ENCODE peak calls at places on chromosome 11, in eight cellular contexts. One of them, this sample, is unnamed.
A peak's percentile ranks its signal among the peaks of the same experiment; 100 is the strongest.

GRCh38 chr11:62553839-62554361 is 7.3 kb upstream of the AHNAK start:
- DNase-seq in cardiac muscle cell: no peak
- DNase-seq in right cardiac atrium: peak; percentile 20
- DNase-seq in NCI-H1105: no peak
- DNase-seq in NCI-H226: no peak
- DNase-seq in stomach: no peak
- DNase-seq in stimulated activated CD8-positive, alpha-beta memory T cell treated with anti-CD3 and anti-CD28 coated beads, Interleukin-15, amount 100 ng/mL, for 4 hours: no peak
- DNase-seq in iPS-NIHi11: no peak
- DNase-seq in this sample: peak; percentile 82

GRCh38 chr11:10605941-10606381 is 37.5 kb upstream of the LYVE1 start:
- DNase-seq in cardiac muscle cell: peak; percentile 55
- DNase-seq in right cardiac atrium: peak; percentile 84
- DNase-seq in NCI-H1105: no peak
- DNase-seq in NCI-H226: no peak
- DNase-seq in stomach: peak; percentile 46
- DNase-seq in stimulated activated CD8-positive, alpha-beta memory T cell treated with anti-CD3 and anti-CD28 coated beads, Interleukin-15, amount 100 ng/mL, for 4 hours: no peak
- DNase-seq in iPS-NIHi11: peak; percentile 71
- DNase-seq in this sample: peak; percentile 88

GRCh38 chr11:124172076-124172475 is 11.1 kb upstream of the OR10D3 start:
- DNase-seq in cardiac muscle cell: no peak
- DNase-seq in right cardiac atrium: no peak
- DNase-seq in NCI-H1105: no peak
- DNase-seq in NCI-H226: no peak
- DNase-seq in stomach: no peak
- DNase-seq in stimulated activated CD8-positive, alpha-beta memory T cell treated with anti-CD3 and anti-CD28 coated beads, Interleukin-15, amount 100 ng/mL, for 4 hours: no peak
- DNase-seq in iPS-NIHi11: no peak
- DNase-seq in this sample: no peak

GRCh38 chr11:69449320-69450063 is 32.0 kb upstream of the LINC01488 start:
- DNase-seq in cardiac muscle cell: peak; percentile 39
- DNase-seq in right cardiac atrium: peak; percentile 92
- DNase-seq in NCI-H1105: no peak
- DNase-seq in NCI-H226: peak; percentile 53
- DNase-seq in stomach: peak; percentile 69
- DNase-seq in stimulated activated CD8-positive, alpha-beta memory T cell treated with anti-CD3 and anti-CD28 coated beads, Interleukin-15, amount 100 ng/mL, for 4 hours: no peak
- DNase-seq in iPS-NIHi11: no peak
- DNase-seq in this sample: peak; percentile 46

GRCh38 chr11:65254724-65255123 is 7.0 kb upstream of the POLA2 start:
- DNase-seq in cardiac muscle cell: no peak
- DNase-seq in right cardiac atrium: no peak
- DNase-seq in NCI-H1105: no peak
- DNase-seq in NCI-H226: no peak
- DNase-seq in stomach: no peak
- DNase-seq in stimulated activated CD8-positive, alpha-beta memory T cell treated with anti-CD3 and anti-CD28 coated beads, Interleukin-15, amount 100 ng/mL, for 4 hours: no peak
- DNase-seq in iPS-NIHi11: no peak
- DNase-seq in this sample: peak; percentile 37

GRCh38 chr11:59938718-59939117 is 486 bp downstream of the OOSP1 start:
- DNase-seq in cardiac muscle cell: no peak
- DNase-seq in right cardiac atrium: no peak
- DNase-seq in NCI-H1105: no peak
- DNase-seq in NCI-H226: no peak
- DNase-seq in stomach: no peak
- DNase-seq in stimulated activated CD8-positive, alpha-beta memory T cell treated with anti-CD3 and anti-CD28 coated beads, Interleukin-15, amount 100 ng/mL, for 4 hours: no peak
- DNase-seq in iPS-NIHi11: no peak
- DNase-seq in this sample: no peak

GRCh38 chr11:2524446-2525165 is 79.8 kb downstream of the KCNQ1 start:
- DNase-seq in cardiac muscle cell: no peak
- DNase-seq in right cardiac atrium: peak; percentile 40
- DNase-seq in NCI-H1105: no peak
- DNase-seq in NCI-H226: no peak
- DNase-seq in stomach: peak; percentile 26
- DNase-seq in stimulated activated CD8-positive, alpha-beta memory T cell treated with anti-CD3 and anti-CD28 coated beads, Interleukin-15, amount 100 ng/mL, for 4 hours: no peak
- DNase-seq in iPS-NIHi11: peak; percentile 14
- DNase-seq in this sample: no peak

GRCh38 chr11:74462009-74462408 is 5.3 kb downstream of the KCNE3 start:
- DNase-seq in cardiac muscle cell: no peak
- DNase-seq in right cardiac atrium: peak; percentile 92
- DNase-seq in NCI-H1105: no peak
- DNase-seq in NCI-H226: no peak
- DNase-seq in stomach: peak; percentile 69
- DNase-seq in stimulated activated CD8-positive, alpha-beta memory T cell treated with anti-CD3 and anti-CD28 coated beads, Interleukin-15, amount 100 ng/mL, for 4 hours: no peak
- DNase-seq in iPS-NIHi11: peak; percentile 68
- DNase-seq in this sample: peak; percentile 62

GRCh38 chr11:62805991-62806441 is 776 bp upstream of the NXF1 start:
- DNase-seq in cardiac muscle cell: no peak
- DNase-seq in right cardiac atrium: no peak
- DNase-seq in NCI-H1105: peak; percentile 33
- DNase-seq in NCI-H226: no peak
- DNase-seq in stomach: no peak
- DNase-seq in stimulated activated CD8-positive, alpha-beta memory T cell treated with anti-CD3 and anti-CD28 coated beads, Interleukin-15, amount 100 ng/mL, for 4 hours: no peak
- DNase-seq in iPS-NIHi11: no peak
- DNase-seq in this sample: peak; percentile 34

GRCh38 chr11:31805629-31806185 is 5.4 kb downstream of the PAX6 start:
- DNase-seq in cardiac muscle cell: no peak
- DNase-seq in right cardiac atrium: no peak
- DNase-seq in NCI-H1105: no peak
- DNase-seq in NCI-H226: no peak
- DNase-seq in stomach: no peak
- DNase-seq in stimulated activated CD8-positive, alpha-beta memory T cell treated with anti-CD3 and anti-CD28 coated beads, Interleukin-15, amount 100 ng/mL, for 4 hours: no peak
- DNase-seq in iPS-NIHi11: no peak
- DNase-seq in this sample: no peak

GRCh38 chr11:704799-705645 is 1.0 kb upstream of the EPS8L2 start:
- DNase-seq in cardiac muscle cell: no peak
- DNase-seq in right cardiac atrium: peak; percentile 56
- DNase-seq in NCI-H1105: no peak
- DNase-seq in NCI-H226: peak; percentile 37
- DNase-seq in stomach: peak; percentile 91
- DNase-seq in stimulated activated CD8-positive, alpha-beta memory T cell treated with anti-CD3 and anti-CD28 coated beads, Interleukin-15, amount 100 ng/mL, for 4 hours: no peak
- DNase-seq in iPS-NIHi11: no peak
- DNase-seq in this sample: no peak

GRCh38 chr11:66720223-66720898 is 8.7 kb downstream of the SPTBN2 start:
- DNase-seq in cardiac muscle cell: peak; percentile 42
- DNase-seq in right cardiac atrium: no peak
- DNase-seq in NCI-H1105: peak; percentile 94
- DNase-seq in NCI-H226: no peak
- DNase-seq in stomach: peak; percentile 52
- DNase-seq in stimulated activated CD8-positive, alpha-beta memory T cell treated with anti-CD3 and anti-CD28 coated beads, Interleukin-15, amount 100 ng/mL, for 4 hours: no peak
- DNase-seq in iPS-NIHi11: peak; percentile 95
- DNase-seq in this sample: peak; percentile 75

GRCh38 chr11:125494987-125495725 is 909 bp downstream of the FEZ1 start:
- DNase-seq in cardiac muscle cell: peak; percentile 59
- DNase-seq in right cardiac atrium: peak; percentile 78
- DNase-seq in NCI-H1105: peak; percentile 3
- DNase-seq in NCI-H226: no peak
- DNase-seq in stomach: no peak
- DNase-seq in stimulated activated CD8-positive, alpha-beta memory T cell treated with anti-CD3 and anti-CD28 coated beads, Interleukin-15, amount 100 ng/mL, for 4 hours: no peak
- DNase-seq in iPS-NIHi11: peak; percentile 64
- DNase-seq in this sample: peak; percentile 23

GRCh38 chr11:111443640-111444039 is 64.6 kb upstream of the POU2AF1 start:
- DNase-seq in cardiac muscle cell: no peak
- DNase-seq in right cardiac atrium: no peak
- DNase-seq in NCI-H1105: no peak
- DNase-seq in NCI-H226: no peak
- DNase-seq in stomach: no peak
- DNase-seq in stimulated activated CD8-positive, alpha-beta memory T cell treated with anti-CD3 and anti-CD28 coated beads, Interleukin-15, amount 100 ng/mL, for 4 hours: no peak
- DNase-seq in iPS-NIHi11: no peak
- DNase-seq in this sample: no peak

GRCh38 chr11:20661850-20662249 is 7.5 kb upstream of the NELL1 start:
- DNase-seq in cardiac muscle cell: no peak
- DNase-seq in right cardiac atrium: no peak
- DNase-seq in NCI-H1105: no peak
- DNase-seq in NCI-H226: no peak
- DNase-seq in stomach: no peak
- DNase-seq in stimulated activated CD8-positive, alpha-beta memory T cell treated with anti-CD3 and anti-CD28 coated beads, Interleukin-15, amount 100 ng/mL, for 4 hours: no peak
- DNase-seq in iPS-NIHi11: no peak
- DNase-seq in this sample: no peak

GRCh38 chr11:17298302-17298701 is 21.8 kb downstream of the NUCB2 start:
- DNase-seq in cardiac muscle cell: no peak
- DNase-seq in right cardiac atrium: no peak
- DNase-seq in NCI-H1105: no peak
- DNase-seq in NCI-H226: no peak
- DNase-seq in stomach: no peak
- DNase-seq in stimulated activated CD8-positive, alpha-beta memory T cell treated with anti-CD3 and anti-CD28 coated beads, Interleukin-15, amount 100 ng/mL, for 4 hours: no peak
- DNase-seq in iPS-NIHi11: no peak
- DNase-seq in this sample: no peak

GRCh38 chr11:75389276-75389605 is 10.1 kb upstream of the RPS3 start:
- DNase-seq in cardiac muscle cell: no peak
- DNase-seq in right cardiac atrium: no peak
- DNase-seq in NCI-H1105: no peak
- DNase-seq in NCI-H226: no peak
- DNase-seq in stomach: no peak
- DNase-seq in stimulated activated CD8-positive, alpha-beta memory T cell treated with anti-CD3 and anti-CD28 coated beads, Interleukin-15, amount 100 ng/mL, for 4 hours: no peak
- DNase-seq in iPS-NIHi11: no peak
- DNase-seq in this sample: no peak

This sample was measured in iris pigment epithelial cell.